ENCODE peak calls at places on chromosomes 3 and 15, in seven cellular contexts. S is endothelial cell of umbilical vein, Q is adrenal gland, J is heart left ventricle, Z is tibial nerve, O is esophagus squamous epithelium, I is uterus. E is an unnamed sample.
A peak's percentile ranks its signal among the peaks of the same experiment; 100 is the strongest.

GRCh38 chr15:40291088-40291574 is 8.3 kb upstream of the ANKRD63 start:
- DNase-seq in S (peak; percentile 36), Q (peak; percentile 49), J (peak; percentile 64), Z (no peak), O (no peak), I (no peak), E (no peak)

GRCh38 chr3:151976211-151977050 is 103.0 kb downstream of the SUCNR1 start:
- DNase-seq in S (peak; percentile 99), Q (no peak), J (no peak), Z (no peak), O (no peak), I (no peak), E (peak; percentile 33)

GRCh38 chr15:70264014-70264492 is 166.3 kb upstream of the TLE3 start:
- DNase-seq in S (peak; percentile 30), Q (peak; percentile 33), J (no peak), Z (no peak), O (no peak), I (peak; percentile 82), E (no peak)

GRCh38 chr3:45499529-45499928 is 95.0 kb upstream of the LIMD1 start:
- DNase-seq in S (peak; percentile 66), Q (no peak), J (no peak), Z (no peak), O (no peak), I (no peak), E (no peak)

GRCh38 chr3:64291345-64291744 is 66.1 kb upstream of the PRICKLE2 start:
- DNase-seq in S (peak; percentile 22), Q (peak; percentile 65), J (peak; percentile 31), Z (no peak), O (no peak), I (peak; percentile 45), E (peak; percentile 56)

GRCh38 chr15:66670198-66670597 is 31.8 kb upstream of the SMAD6 start:
- DNase-seq in S (no peak), Q (no peak), J (no peak), Z (no peak), O (no peak), I (no peak), E (no peak)

GRCh38 chr15:36731025-36731424 is 151.6 kb downstream of the CDIN1 start:
- DNase-seq in S (no peak), Q (no peak), J (no peak), Z (no peak), O (no peak), I (no peak), E (no peak)

GRCh38 chr3:43693594-43693993 is 2.9 kb downstream of the ABHD5 start:
- DNase-seq in S (no peak), Q (no peak), J (no peak), Z (no peak), O (no peak), I (no peak), E (no peak)

GRCh38 chr15:51135276-51135675 is 40.6 kb upstream of the TNFAIP8L3 start:
- DNase-seq in S (no peak), Q (no peak), J (no peak), Z (no peak), O (no peak), I (no peak), E (no peak)

GRCh38 chr15:45021331-45021730 is 1.7 kb upstream of the SORD start:
- DNase-seq in S (no peak), Q (peak; percentile 88), J (no peak), Z (no peak), O (no peak), I (no peak), E (no peak)

GRCh38 chr3:146561879-146562278 is 17.5 kb upstream of the PLSCR1 start:
- DNase-seq in S (no peak), Q (no peak), J (no peak), Z (no peak), O (no peak), I (no peak), E (no peak)

GRCh38 chr3:51748327-51748726 is 30.7 kb downstream of the IQCF6 start:
- DNase-seq in S (no peak), Q (no peak), J (no peak), Z (no peak), O (no peak), I (no peak), E (no peak)

GRCh38 chr15:40303576-40303975 is 4.2 kb downstream of the PLCB2 start:
- DNase-seq in S (no peak), Q (no peak), J (no peak), Z (no peak), O (no peak), I (no peak), E (no peak)

GRCh38 chr3:138768946-138769345 is 65.8 kb downstream of the PIK3CB start:
- DNase-seq in S (no peak), Q (no peak), J (no peak), Z (no peak), O (no peak), I (no peak), E (no peak)

GRCh38 chr15:88791637-88792036 is 11.6 kb upstream of the ACAN start:
- DNase-seq in S (no peak), Q (no peak), J (no peak), Z (no peak), O (no peak), I (no peak), E (peak; percentile 12)

GRCh38 chr3:190912736-190913135 is 50.2 kb upstream of the GMNC start:
- DNase-seq in S (no peak), Q (no peak), J (no peak), Z (no peak), O (no peak), I (no peak), E (no peak)

GRCh38 chr3:188546835-188547670 is 393.1 kb downstream of the LPP start:
- DNase-seq in S (peak; percentile 87), Q (no peak), J (no peak), Z (no peak), O (no peak), I (no peak), E (no peak)

GRCh38 chr15:96125681-96126080 is 204.8 kb upstream of the NR2F2 start:
- DNase-seq in S (no peak), Q (no peak), J (no peak), Z (no peak), O (no peak), I (no peak), E (no peak)

GRCh38 chr15:58931985-58932384 is 1.5 kb downstream of the SLTM start:
- DNase-seq in S (peak; percentile 65), Q (peak; percentile 45), J (no peak), Z (no peak), O (no peak), I (no peak), E (no peak)

GRCh38 chr3:63934484-63934883 is 22.3 kb upstream of the SCAANT1 start:
- DNase-seq in S (no peak), Q (no peak), J (no peak), Z (no peak), O (no peak), I (no peak), E (no peak)

GRCh38 chr15:70086636-70087035 is 11.1 kb downstream of the TLE3 start:
- DNase-seq in S (no peak), Q (no peak), J (peak; percentile 43), Z (no peak), O (no peak), I (no peak), E (no peak)

GRCh38 chr3:5726618-5727017 is 539.1 kb downstream of the EDEM1 start:
- DNase-seq in S (no peak), Q (no peak), J (no peak), Z (no peak), O (no peak), I (no peak), E (no peak)

GRCh38 chr3:37967252-37967881 is 23.2 kb upstream of the VILL start:
- DNase-seq in S (peak; percentile 65), Q (peak; percentile 67), J (peak; percentile 73), Z (peak; percentile 55), O (no peak), I (peak; percentile 65), E (no peak)

GRCh38 chr3:69944931-69945493 is 54.5 kb upstream of the SAMMSON start:
- DNase-seq in S (no peak), Q (no peak), J (no peak), Z (no peak), O (no peak), I (no peak), E (no peak)

GRCh38 chr3:69951616-69952015 is 47.9 kb upstream of the SAMMSON start:
- DNase-seq in S (no peak), Q (no peak), J (no peak), Z (no peak), O (no peak), I (no peak), E (no peak)

DNA sequence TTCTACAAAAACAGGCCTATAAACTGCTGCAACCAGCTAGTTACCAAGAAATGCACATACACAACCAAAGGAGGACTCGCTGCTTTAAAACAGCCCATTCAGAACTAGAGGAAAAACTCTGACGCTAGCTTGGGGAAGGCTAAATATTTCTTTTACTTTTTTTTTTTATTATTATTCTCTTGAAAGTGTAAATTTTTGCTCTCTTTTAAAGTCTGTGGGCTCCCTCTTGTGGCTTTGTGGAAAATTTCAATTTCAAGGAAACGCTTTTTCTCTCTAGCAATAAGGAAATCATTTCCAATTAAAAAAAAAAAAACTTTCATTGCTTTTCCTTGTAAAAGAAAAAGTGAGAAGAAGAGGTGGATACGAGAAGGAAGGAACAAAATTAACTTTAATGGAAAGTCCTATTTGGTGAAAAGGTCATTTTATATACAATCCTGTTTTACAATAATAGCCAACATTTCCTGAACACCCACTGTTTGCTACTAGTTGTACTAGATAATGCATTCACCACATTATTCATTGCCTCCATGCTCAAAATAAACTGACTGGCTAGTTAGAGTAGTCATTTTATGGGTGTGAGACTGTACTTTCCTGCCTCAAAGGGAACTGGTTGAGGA is 51.2 kb upstream of the SAMMSON start:
- DNase-seq in S (peak; percentile 60), Q (no peak), J (no peak), Z (no peak), O (no peak), I (no peak), E (no peak)
- TF ChIP-seq CTCF in S (peak; percentile 30), Q (peak; percentile 46), J (peak; percentile 77), Z (peak; percentile 36), O (peak; percentile 49), I (peak; percentile 42), E (no peak)

GRCh38 chr3:19811689-19812088 is 122.3 kb downstream of the EFHB start:
- DNase-seq in S (no peak), Q (no peak), J (no peak), Z (no peak), O (no peak), I (no peak), E (no peak)
- H3K4me3 ChIP-seq in S (no peak overlapping the region), Q (no peak overlapping the region), J (no peak overlapping the region), Z (no peak overlapping the region), O (no peak overlapping the region), I (no peak overlapping the region), E (no peak overlapping the region)

DNA sequence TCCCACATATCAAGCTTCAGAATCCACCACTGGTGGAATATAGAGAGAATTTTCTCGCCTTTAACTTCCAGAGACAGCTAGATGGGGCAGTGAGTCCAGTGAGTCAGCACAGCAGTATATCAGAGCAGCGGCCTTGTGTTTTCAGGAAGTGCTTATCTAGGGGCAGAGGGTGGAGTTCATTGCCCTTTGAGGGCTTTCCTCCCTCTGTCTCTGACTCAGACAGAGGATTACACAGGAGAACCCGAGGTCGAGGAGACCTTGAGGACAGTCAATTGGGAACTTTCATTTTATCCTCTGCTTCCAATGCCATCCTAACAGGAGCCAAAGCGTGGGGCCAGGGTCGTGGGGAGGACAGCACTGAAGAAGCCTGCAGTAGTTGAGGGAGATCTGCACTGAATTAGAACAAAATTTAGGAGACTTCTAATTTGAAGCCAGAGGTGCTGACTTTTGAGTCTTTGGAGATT is 109.6 kb upstream of the UMPS start:
- DNase-seq in S (peak; percentile 67), Q (peak; percentile 91), J (peak; percentile 35), Z (no peak), O (no peak), I (no peak), E (no peak)
- TF ChIP-seq POLR2A in S (no peak), Q (no peak), J (no peak), Z (no peak), O (no peak), I (no peak), E (no peak)

GRCh38 chr15:74490339-74490689 is 29.4 kb upstream of the UBL7 start:
- DNase-seq in S (no peak), Q (no peak), J (no peak), Z (no peak), O (no peak), I (no peak), E (no peak)
- TF ChIP-seq CTCF in S (no peak), Q (no peak), J (no peak), Z (no peak), O (no peak), I (no peak), E (no peak)

E was measured in lower leg skin.